ENCODE peak calls at places on chromosomes 6 and 20, in nine cellular contexts. W is GM23338, F is HCT116, N is WTC11, D is MCF 10A, G is kidney, C is PC-3, B is endothelial cell, P is GM10248. Z is an unnamed sample.

GRCh38 chr6:9999806-10000205 is 415.1 kb downstream of the TFAP2A start:
- DNase-seq in W (no peak), F (no peak), N (no peak), D (peak; percentile 35), G (no peak), C (no peak), B (no peak), P (no peak), Z (no peak)

GRCh38 chr6:168506460-168506859 is 65.5 kb downstream of the SMOC2 start:
- DNase-seq in W (no peak), F (no peak), N (no peak), D (no peak), G (no peak), C (no peak), B (no peak), P (no peak), Z (no peak)

GRCh38 chr6:107668826-107669474 is 155.2 kb downstream of the SCML4 start:
- DNase-seq in W (no peak), F (no peak), N (no peak), D (no peak), G (no peak), C (no peak), B (no peak), P (peak; percentile 75), Z (peak; percentile 73)

GRCh38 chr20:12591949-12592470 is 416.8 kb upstream of the SPTLC3 start:
- DNase-seq in W (no peak), F (no peak), N (no peak), D (no peak), G (no peak), C (no peak), B (no peak), P (no peak), Z (no peak)

GRCh38 chr20:49951160-49951559 is 15.0 kb downstream of the RNF114 start:
- DNase-seq in W (no peak), F (no peak), N (no peak), D (peak; percentile 42), G (no peak), C (peak; percentile 90), B (no peak), P (no peak), Z (no peak)

GRCh38 chr20:32920066-32920465 is 61.3 kb downstream of the EFCAB8 start:
- DNase-seq in W (no peak), F (no peak), N (no peak), D (no peak), G (no peak), C (no peak), B (no peak), P (no peak), Z (no peak)

GRCh38 chr20:48921883-48922867 is 664 bp downstream of the ARFGEF2 start:
- DNase-seq in W (peak; percentile 74), F (no peak), N (peak; percentile 55), D (peak; percentile 48), G (peak; percentile 84), C (peak; percentile 49), B (no peak), P (no peak), Z (no peak)

GRCh38 chr6:10555625-10556309 is 34.6 kb downstream of the GCNT2 start:
- DNase-seq in W (peak; percentile 91), F (no peak), N (peak; percentile 67), D (peak; percentile 49), G (peak; percentile 82), C (no peak), B (peak; percentile 60), P (no peak), Z (no peak)

GRCh38 chr20:37179671-37180524 is 550 bp upstream of the MROH8 start:
- DNase-seq in W (no peak), F (no peak), N (no peak), D (peak; percentile 68), G (no peak), C (peak; percentile 88), B (no peak), P (no peak), Z (peak; percentile 8)

GRCh38 chr6:87529221-87529620 is 56.4 kb downstream of the SLC35A1 start:
- DNase-seq in W (no peak), F (no peak), N (no peak), D (no peak), G (no peak), C (no peak), B (no peak), P (no peak), Z (no peak)

GRCh38 chr6:20386218-20386617 is 15.5 kb upstream of the E2F3 start:
- DNase-seq in W (no peak), F (no peak), N (no peak), D (no peak), G (no peak), C (no peak), B (no peak), P (no peak), Z (no peak)

GRCh38 chr6:13273931-13274706 is 54.2 kb downstream of the TBC1D7 start:
- DNase-seq in W (no peak), F (no peak), N (no peak), D (no peak), G (no peak), C (no peak), B (no peak), P (peak; percentile 74), Z (peak; percentile 84)

GRCh38 chr6:19333936-19334335 is 503.2 kb upstream of the ID4 start:
- DNase-seq in W (no peak), F (no peak), N (no peak), D (peak; percentile 4), G (no peak), C (peak; percentile 96), B (no peak), P (no peak), Z (no peak)

GRCh38 chr20:37475258-37475657 is 45.8 kb upstream of the NNAT start:
- DNase-seq in W (no peak), F (no peak), N (no peak), D (no peak), G (no peak), C (no peak), B (no peak), P (no peak), Z (no peak)

GRCh38 chr6:3794092-3794491 is 42.6 kb upstream of the PXDC1 start:
- DNase-seq in W (no peak), F (no peak), N (no peak), D (no peak), G (no peak), C (no peak), B (no peak), P (peak; percentile 48), Z (no peak)

GRCh38 chr20:31948008-31948407 is 3.8 kb downstream of the PDRG1 start:
- DNase-seq in W (no peak), F (no peak), N (no peak), D (no peak), G (no peak), C (no peak), B (no peak), P (no peak), Z (peak; percentile 50)

DNA sequence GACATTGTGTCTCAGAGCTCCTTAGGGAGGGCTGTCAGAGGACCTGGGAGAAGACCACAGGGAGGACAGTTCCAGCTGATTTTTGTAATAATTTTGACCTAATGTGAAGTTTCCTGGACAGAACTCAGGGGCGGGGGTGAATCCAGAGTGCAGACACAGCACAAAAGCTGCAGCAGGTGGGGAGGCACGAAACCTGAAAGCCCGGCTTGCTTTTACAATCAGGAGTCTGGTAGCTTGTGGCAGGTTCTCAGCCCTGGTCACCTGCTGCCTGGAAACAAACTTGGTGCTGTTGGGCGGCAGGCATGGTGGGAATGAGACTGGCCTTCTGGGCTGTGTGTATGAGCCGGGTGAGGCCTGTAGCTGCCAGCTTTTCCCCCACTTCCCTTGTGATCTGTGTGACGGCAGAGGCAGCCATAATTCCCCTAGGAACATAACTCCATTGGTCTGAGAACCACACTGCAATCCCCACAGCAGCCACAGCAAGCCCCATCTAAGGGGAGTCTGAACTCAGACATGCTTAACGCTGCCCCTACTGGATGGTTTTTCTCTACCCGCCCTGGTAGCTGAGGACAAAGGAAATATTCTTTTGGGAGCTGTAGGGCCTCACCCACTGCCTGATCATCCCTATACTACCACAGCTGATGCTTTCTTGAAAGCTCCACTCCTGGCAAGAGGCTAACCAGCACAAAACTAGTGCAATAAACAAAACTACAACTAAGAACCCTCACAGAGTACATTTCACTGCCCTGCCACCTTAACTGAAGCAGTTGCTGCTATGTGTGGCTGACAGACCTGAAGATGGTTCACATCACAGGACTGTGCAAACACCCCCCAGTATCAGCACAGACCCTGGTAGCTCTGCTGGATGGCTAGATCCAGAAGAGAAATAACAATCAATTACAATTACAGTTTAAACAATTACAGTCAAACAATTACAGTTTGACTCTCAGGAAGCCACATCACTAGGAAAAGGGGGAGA is 1055.1 kb upstream of the GJE1 start:
- DNase-seq in W (peak; percentile 86), F (peak; percentile 65), N (peak; percentile 59), D (peak; percentile 22), G (no peak), C (peak; percentile 47), B (peak; percentile 28), P (no peak), Z (peak; percentile 31)
- TF ChIP-seq CTCF in W (peak; percentile 68), F (peak; percentile 68), N (peak; percentile 44), D (no peak), G (no peak), C (peak; percentile 51), B (no peak), P (peak; percentile 30), Z (no peak)

GRCh38 chr6:74991573-74992332 is 214.1 kb downstream of the COL12A1 start:
- DNase-seq in W (peak; percentile 26), F (no peak), N (no peak), D (peak; percentile 73), G (no peak), C (peak; percentile 11), B (no peak), P (no peak), Z (no peak)
- TF ChIP-seq CTCF in W (peak; percentile 36), F (no peak), N (no peak), D (peak; percentile 33), G (no peak), C (peak; percentile 39), B (no peak), P (no peak), Z (no peak)

GRCh38 chr6:134686071-134686470 is 263.8 kb downstream of the ALDH8A1 start:
- DNase-seq in W (no peak), F (no peak), N (no peak), D (peak; percentile 91), G (no peak), C (peak; percentile 31), B (no peak), P (no peak), Z (no peak)
- TF ChIP-seq CTCF in W (no peak), F (no peak), N (no peak), D (no peak), G (no peak), C (no peak), B (no peak), P (no peak), Z (no peak)

DNA sequence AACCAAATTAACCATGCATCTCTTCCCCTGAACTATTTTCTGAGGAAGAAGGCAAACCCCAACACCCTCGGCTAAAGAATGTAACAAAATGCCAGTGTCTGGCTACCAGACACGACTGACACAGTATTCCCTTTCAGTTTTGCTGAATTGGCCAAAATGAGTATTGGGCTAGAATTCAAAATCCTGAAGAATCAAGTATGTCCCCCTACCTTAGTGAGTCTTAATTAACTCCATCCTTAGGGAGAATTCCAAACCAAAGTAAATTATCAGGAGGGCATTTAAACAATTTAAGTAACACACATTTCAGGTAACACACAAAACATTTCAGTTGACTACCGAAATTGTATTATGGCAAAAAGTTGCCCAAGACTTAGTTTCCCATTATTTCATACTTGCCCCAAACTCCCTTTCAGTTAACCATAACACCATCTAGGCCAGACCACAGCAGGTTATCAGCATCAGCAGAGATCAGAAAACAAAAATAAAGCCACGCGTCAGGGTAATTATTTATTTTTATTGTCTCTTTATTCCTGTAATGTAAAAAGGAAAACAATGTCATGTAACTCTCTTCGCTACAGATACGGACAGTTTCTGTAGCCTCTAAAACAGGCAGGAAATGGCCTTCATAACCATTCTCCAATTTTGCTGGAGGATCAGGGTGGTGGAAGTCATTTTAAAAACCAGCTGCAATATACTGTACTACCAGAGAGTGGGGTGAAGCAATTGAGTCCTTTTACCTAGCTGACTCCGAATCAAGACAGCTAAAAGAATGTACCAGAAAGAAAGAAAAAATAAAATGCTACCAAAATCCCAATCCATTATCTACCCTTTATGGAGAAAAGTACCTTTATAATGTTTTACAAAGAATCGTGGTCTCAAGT is 1.9 kb downstream of the SNX5 start:
- DNase-seq in W (peak; percentile 33), F (no peak), N (no peak), D (peak; percentile 40), G (no peak), C (peak; percentile 51), B (no peak), P (no peak), Z (no peak)
- TF ChIP-seq CTCF in W (no peak), F (peak; percentile 21), N (no peak), D (no peak), G (no peak), C (no peak), B (no peak), P (no peak), Z (peak; percentile 38)